ENCODE peak calls at places on chromosome 16, in five cellular contexts. One of them, this sample, is unnamed.

GRCh38 chr16:10749680-10750035 is 6.0 kb downstream of the NUBP1 start:
- DNase-seq in thyroid gland: no peak
- DNase-seq in right lobe of liver: no peak
- DNase-seq in breast epithelium: no peak
- DNase-seq in RWPE1: no peak
- DNase-seq in this sample: no peak

GRCh38 chr16:2295056-2295798 is 27.3 kb upstream of the RNPS1 start:
- DNase-seq in breast epithelium: no peak
- DNase-seq in RWPE1: no peak
- DNase-seq in thyroid gland: no peak
- DNase-seq in right lobe of liver: no peak
- DNase-seq in this sample: no peak

GRCh38 chr16:28842696-28843095 is 3.5 kb downstream of the TUFM start:
- DNase-seq in thyroid gland: no peak
- DNase-seq in right lobe of liver: no peak
- DNase-seq in breast epithelium: no peak
- DNase-seq in RWPE1: no peak
- DNase-seq in this sample: no peak

GRCh38 chr16:69465083-69465721 is 40.8 kb downstream of the CYB5B start:
- DNase-seq in RWPE1: no peak
- DNase-seq in right lobe of liver: no peak
- DNase-seq in thyroid gland: no peak
- DNase-seq in breast epithelium: no peak
- DNase-seq in this sample: no peak

GRCh38 chr16:2236362-2237075 is at the start of gene DNASE1L2:
- DNase-seq in RWPE1: peak; percentile 49
- DNase-seq in thyroid gland: no peak
- DNase-seq in right lobe of liver: no peak
- DNase-seq in breast epithelium: no peak
- DNase-seq in this sample: no peak

GRCh38 chr16:67395458-67396158 is 2.3 kb upstream of the TPPP3 start:
- DNase-seq in thyroid gland: no peak
- DNase-seq in right lobe of liver: no peak
- DNase-seq in RWPE1: no peak
- DNase-seq in breast epithelium: no peak
- DNase-seq in this sample: peak; percentile 22

GRCh38 chr16:11994187-11995119 is 17.9 kb downstream of the SNX29 start:
- DNase-seq in RWPE1: no peak
- DNase-seq in right lobe of liver: no peak
- DNase-seq in breast epithelium: no peak
- DNase-seq in thyroid gland: no peak
- DNase-seq in this sample: peak; percentile 77

GRCh38 chr16:700684-701584 is 4.7 kb downstream of the FBXL16 start:
- DNase-seq in right lobe of liver: no peak
- DNase-seq in RWPE1: no peak
- DNase-seq in thyroid gland: no peak
- DNase-seq in breast epithelium: no peak
- DNase-seq in this sample: no peak

GRCh38 chr16:87495578-87495977 is 2.8 kb upstream of the ZCCHC14 start:
- DNase-seq in RWPE1: no peak
- DNase-seq in breast epithelium: no peak
- DNase-seq in right lobe of liver: no peak
- DNase-seq in thyroid gland: no peak
- DNase-seq in this sample: no peak

DNA sequence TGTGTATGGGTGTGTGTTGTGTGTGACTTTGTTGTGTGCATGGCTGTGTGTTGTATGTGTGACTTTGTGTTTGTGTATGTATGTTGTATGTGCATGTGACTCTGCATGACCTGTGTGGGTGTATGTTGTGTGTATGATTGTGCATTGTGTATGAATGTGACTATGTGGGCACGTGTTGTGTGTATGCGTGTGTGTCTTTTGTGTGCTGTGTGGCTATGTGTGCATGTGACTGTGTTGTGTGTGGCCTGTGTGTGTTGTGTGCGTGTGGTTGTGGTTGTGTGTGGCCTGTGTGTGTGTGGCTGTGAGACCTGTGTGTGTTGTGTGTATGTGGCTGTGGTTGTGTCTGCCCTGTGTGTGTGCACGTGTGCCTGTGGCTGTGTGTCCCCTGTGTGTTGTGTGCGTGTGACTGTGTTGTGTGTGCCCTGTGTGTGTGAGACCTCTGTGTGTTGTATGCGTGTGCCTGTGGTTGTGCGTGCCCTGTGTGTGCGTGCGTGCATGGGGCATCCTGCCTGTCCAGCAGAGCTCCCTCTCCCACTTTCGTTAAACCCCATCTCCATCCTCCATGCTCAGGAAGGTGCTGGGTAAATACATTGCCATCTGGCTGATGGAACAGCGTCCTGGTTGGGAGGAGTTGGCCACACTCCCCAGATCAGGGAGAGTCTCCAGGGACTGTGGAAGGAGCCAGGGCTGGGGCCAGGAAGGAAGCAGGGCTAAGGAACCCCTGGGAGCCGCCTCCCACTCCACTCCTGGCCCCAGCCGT is 90.1 kb upstream of the GSE1 start:
- DNase-seq in thyroid gland: no peak
- DNase-seq in right lobe of liver: no peak
- DNase-seq in RWPE1: peak; percentile 51
- DNase-seq in breast epithelium: no peak
- DNase-seq in this sample: no peak
- H3K27ac ChIP-seq in thyroid gland: peak overlapping the region; percentile 37
- H3K27ac ChIP-seq in right lobe of liver: peak overlapping the region; percentile 65
- H3K27ac ChIP-seq in RWPE1: peak overlapping the region; percentile 96
- H3K27ac ChIP-seq in breast epithelium: peak overlapping the region; percentile 48
- H3K27ac ChIP-seq in this sample: no peak overlapping the region

GRCh38 chr16:52439171-52439701 is 107.7 kb downstream of the TOX3 start:
- DNase-seq in RWPE1: no peak
- DNase-seq in breast epithelium: no peak
- DNase-seq in thyroid gland: no peak
- DNase-seq in right lobe of liver: no peak
- DNase-seq in this sample: no peak

GRCh38 chr16:52439750-52440149 is 107.2 kb downstream of the TOX3 start:
- DNase-seq in thyroid gland: no peak
- DNase-seq in breast epithelium: no peak
- DNase-seq in right lobe of liver: no peak
- DNase-seq in RWPE1: no peak
- DNase-seq in this sample: no peak

GRCh38 chr16:52434224-52434623 is 112.7 kb downstream of the TOX3 start:
- DNase-seq in thyroid gland: no peak
- DNase-seq in RWPE1: no peak
- DNase-seq in right lobe of liver: no peak
- DNase-seq in breast epithelium: no peak
- DNase-seq in this sample: no peak

GRCh38 chr16:52435573-52435972 is 111.4 kb downstream of the TOX3 start:
- DNase-seq in RWPE1: no peak
- DNase-seq in right lobe of liver: no peak
- DNase-seq in thyroid gland: no peak
- DNase-seq in breast epithelium: no peak
- DNase-seq in this sample: no peak

DNA sequence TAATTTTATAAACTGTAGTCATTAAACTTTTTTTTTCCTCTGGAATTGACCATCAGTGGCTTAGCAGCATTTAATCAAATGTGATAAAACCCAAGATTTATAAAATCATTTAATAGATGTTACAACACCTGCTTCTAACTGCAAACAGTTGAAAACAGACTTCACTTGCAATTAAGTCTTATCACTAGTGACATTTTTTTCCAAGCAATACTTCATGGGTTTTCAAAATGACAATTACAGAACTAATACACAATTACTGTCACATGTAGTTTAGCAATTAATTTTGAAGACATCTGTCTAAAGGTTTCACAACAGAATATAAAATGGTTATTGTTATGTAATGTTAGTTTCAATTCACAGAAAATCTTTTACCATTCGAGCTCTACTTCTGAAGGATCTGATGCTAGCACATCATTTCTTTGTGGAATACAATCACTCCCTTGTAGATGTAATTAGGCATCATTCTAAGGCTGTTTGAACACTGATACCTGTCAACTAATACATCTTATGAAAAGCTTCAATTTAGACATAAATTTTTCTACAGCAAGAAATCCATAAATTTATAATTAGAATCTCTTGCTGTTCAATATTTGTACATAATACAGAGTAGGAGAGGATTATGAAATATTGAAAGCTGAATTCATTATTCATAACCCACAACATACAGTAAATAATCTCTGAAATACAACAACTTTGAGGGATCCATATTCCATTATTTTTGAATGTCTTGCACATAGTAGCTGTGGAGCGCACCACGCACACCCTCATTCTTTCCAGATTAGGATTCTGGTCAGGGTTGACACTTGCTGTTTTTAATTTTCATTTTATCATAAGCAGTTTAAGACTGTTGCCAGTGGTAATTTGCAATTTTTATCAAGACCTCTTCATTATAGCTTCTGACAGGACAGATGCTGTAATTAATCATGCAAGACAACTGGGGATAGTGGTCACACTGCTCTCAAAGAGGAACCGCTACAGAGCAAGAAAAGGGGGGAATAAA is 110.0 kb downstream of the TOX3 start:
- DNase-seq in right lobe of liver: no peak
- DNase-seq in breast epithelium: no peak
- DNase-seq in RWPE1: no peak
- DNase-seq in thyroid gland: no peak
- DNase-seq in this sample: no peak
- H3K27ac ChIP-seq in right lobe of liver: no peak overlapping the region
- H3K27ac ChIP-seq in breast epithelium: no peak overlapping the region
- H3K27ac ChIP-seq in RWPE1: no peak overlapping the region
- H3K27ac ChIP-seq in thyroid gland: no peak overlapping the region
- H3K27ac ChIP-seq in this sample: no peak overlapping the region

GRCh38 chr16:20916927-20917326 is 16.4 kb downstream of the LYRM1 start:
- DNase-seq in right lobe of liver: no peak
- DNase-seq in breast epithelium: no peak
- DNase-seq in RWPE1: no peak
- DNase-seq in thyroid gland: no peak
- DNase-seq in this sample: no peak
- H3K27ac ChIP-seq in right lobe of liver: no peak overlapping the region
- H3K27ac ChIP-seq in breast epithelium: no peak overlapping the region
- H3K27ac ChIP-seq in RWPE1: no peak overlapping the region
- H3K27ac ChIP-seq in thyroid gland: no peak overlapping the region
- H3K27ac ChIP-seq in this sample: no peak overlapping the region

DNA sequence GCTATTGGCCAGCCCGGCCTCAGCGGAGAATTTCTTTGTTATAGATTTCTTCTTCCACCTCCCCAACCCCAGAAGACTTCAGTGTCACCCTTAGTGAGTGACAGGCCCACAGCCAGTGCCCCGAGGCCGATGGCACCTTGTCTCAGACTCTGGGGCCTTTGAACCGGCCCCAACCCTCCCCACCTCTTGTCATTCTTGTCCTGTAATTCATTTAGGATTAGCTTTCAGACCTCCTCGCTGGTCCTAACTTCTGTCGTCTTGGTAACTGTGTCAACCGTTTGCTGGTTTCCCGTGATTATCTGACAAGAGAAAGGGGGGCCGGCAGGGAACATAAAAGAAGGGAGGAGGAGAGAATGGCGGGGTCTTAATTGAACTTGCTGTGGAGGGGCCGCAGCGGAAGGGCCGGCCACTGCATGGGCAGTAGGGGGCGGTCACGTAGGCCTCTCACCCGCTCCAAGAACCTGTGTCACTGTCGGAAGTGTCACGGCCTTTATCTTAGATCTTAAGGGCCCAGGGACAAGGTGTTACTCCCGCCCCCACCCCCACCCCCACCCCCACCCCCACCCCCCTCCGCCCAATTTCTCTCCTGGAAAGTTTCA is 46.5 kb upstream of the GSE1 start:
- DNase-seq in breast epithelium: no peak
- DNase-seq in right lobe of liver: no peak
- DNase-seq in RWPE1: no peak
- DNase-seq in thyroid gland: no peak
- DNase-seq in this sample: no peak
- H3K27ac ChIP-seq in breast epithelium: peak overlapping the region; percentile 17
- H3K27ac ChIP-seq in right lobe of liver: no peak overlapping the region
- H3K27ac ChIP-seq in RWPE1: no peak overlapping the region
- H3K27ac ChIP-seq in thyroid gland: no peak overlapping the region
- H3K27ac ChIP-seq in this sample: no peak overlapping the region

DNA sequence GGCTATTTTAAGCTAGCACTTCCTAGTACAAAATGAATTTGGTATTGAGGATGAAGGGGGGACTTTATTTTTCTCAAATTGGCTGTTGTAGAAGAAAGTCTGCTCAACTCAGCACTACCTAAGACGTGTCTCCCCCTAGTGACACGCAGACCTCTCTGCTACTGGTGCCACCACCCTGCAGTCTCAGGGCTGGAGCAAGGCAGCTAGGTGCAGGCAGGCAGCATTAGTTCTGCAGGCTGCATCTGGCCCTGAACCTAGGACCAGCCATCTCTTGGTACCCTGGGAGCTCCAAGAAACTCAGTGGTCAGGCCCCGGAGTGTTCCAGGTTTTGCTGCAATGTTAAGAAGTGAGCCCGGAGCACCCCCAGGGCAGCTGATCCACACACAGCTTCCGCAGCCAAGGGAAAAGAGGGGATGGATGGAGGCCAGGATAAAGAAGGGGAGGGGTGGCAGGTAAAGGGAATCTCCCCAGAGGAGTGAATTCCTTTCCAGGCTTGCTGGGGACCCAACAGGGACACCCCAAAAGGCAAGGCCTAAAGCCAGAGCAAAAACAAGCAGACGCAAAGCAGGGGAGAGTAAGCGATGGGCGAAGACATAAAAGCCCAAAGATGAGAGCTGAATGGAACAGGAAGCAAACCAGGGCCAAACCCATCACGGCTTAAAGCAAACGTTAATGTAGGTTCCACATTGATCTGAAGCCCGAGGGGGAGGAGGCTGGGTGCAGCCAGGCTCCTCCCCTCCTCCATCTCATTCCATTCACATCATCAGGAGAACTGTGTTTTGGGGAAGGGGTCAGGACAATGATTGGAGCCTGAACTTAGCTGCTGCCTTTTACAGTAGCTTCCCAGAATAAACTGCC is 200.5 kb downstream of the ZFHX3 start:
- DNase-seq in breast epithelium: no peak
- DNase-seq in RWPE1: no peak
- DNase-seq in thyroid gland: peak; percentile 50
- DNase-seq in right lobe of liver: no peak
- DNase-seq in this sample: no peak
- H3K27ac ChIP-seq in breast epithelium: no peak overlapping the region
- H3K27ac ChIP-seq in RWPE1: peak overlapping the region; percentile 76
- H3K27ac ChIP-seq in thyroid gland: peak overlapping the region; percentile 96
- H3K27ac ChIP-seq in right lobe of liver: peak overlapping the region; percentile 51
- H3K27ac ChIP-seq in this sample: no peak overlapping the region

This sample was measured in substantia nigra.